ENCODE peak calls at places on chromosomes 13 and 19, in five cellular contexts. One of them, this sample, is unnamed.

GRCh38 chr19:17575871-17576757 is 20.7 kb downstream of the COLGALT1 start:
- DNase-seq in T-helper 1 cell: no peak
- DNase-seq in suprapubic skin: no peak
- DNase-seq in fibroblast of villous mesenchyme: no peak
- DNase-seq in CD8-positive, alpha-beta memory T cell: no peak
- DNase-seq in this sample: no peak

GRCh38 chr13:97986841-97987240 is 33.4 kb downstream of the IPO5 start:
- DNase-seq in T-helper 1 cell: no peak
- DNase-seq in suprapubic skin: no peak
- DNase-seq in fibroblast of villous mesenchyme: no peak
- DNase-seq in CD8-positive, alpha-beta memory T cell: no peak
- DNase-seq in this sample: no peak

GRCh38 chr19:291561-292280 is 518 bp upstream of the PLPP2 start:
- DNase-seq in T-helper 1 cell: no peak
- DNase-seq in suprapubic skin: peak; percentile 70
- DNase-seq in fibroblast of villous mesenchyme: no peak
- DNase-seq in CD8-positive, alpha-beta memory T cell: no peak
- DNase-seq in this sample: no peak

GRCh38 chr13:101520672-101521071 is 68.2 kb downstream of the ITGBL1 start:
- DNase-seq in T-helper 1 cell: no peak
- DNase-seq in suprapubic skin: no peak
- DNase-seq in fibroblast of villous mesenchyme: peak; percentile 67
- DNase-seq in CD8-positive, alpha-beta memory T cell: peak; percentile 27
- DNase-seq in this sample: peak; percentile 78

GRCh38 chr13:50810998-50811397 is 32.5 kb downstream of the DLEU7 start:
- DNase-seq in T-helper 1 cell: no peak
- DNase-seq in suprapubic skin: no peak
- DNase-seq in fibroblast of villous mesenchyme: no peak
- DNase-seq in CD8-positive, alpha-beta memory T cell: no peak
- DNase-seq in this sample: no peak

GRCh38 chr13:32883501-32883900 is 132.7 kb upstream of the KL start:
- DNase-seq in T-helper 1 cell: no peak
- DNase-seq in suprapubic skin: no peak
- DNase-seq in fibroblast of villous mesenchyme: peak; percentile 34
- DNase-seq in CD8-positive, alpha-beta memory T cell: no peak
- DNase-seq in this sample: no peak

GRCh38 chr13:102873653-102874052 is 27.8 kb downstream of the ERCC5 start:
- DNase-seq in T-helper 1 cell: no peak
- DNase-seq in suprapubic skin: no peak
- DNase-seq in fibroblast of villous mesenchyme: peak; percentile 24
- DNase-seq in CD8-positive, alpha-beta memory T cell: no peak
- DNase-seq in this sample: peak; percentile 83

GRCh38 chr19:30062331-30063183 is 120.5 kb downstream of the URI1 start:
- DNase-seq in T-helper 1 cell: no peak
- DNase-seq in suprapubic skin: peak; percentile 63
- DNase-seq in fibroblast of villous mesenchyme: no peak
- DNase-seq in CD8-positive, alpha-beta memory T cell: no peak
- DNase-seq in this sample: no peak

GRCh38 chr13:100789968-100790367 is 115.4 kb upstream of the TMTC4 start:
- DNase-seq in T-helper 1 cell: no peak
- DNase-seq in suprapubic skin: no peak
- DNase-seq in fibroblast of villous mesenchyme: no peak
- DNase-seq in CD8-positive, alpha-beta memory T cell: no peak
- DNase-seq in this sample: no peak

GRCh38 chr19:48681127-48681470 is 8.3 kb upstream of the NTN5 start:
- DNase-seq in T-helper 1 cell: no peak
- DNase-seq in suprapubic skin: no peak
- DNase-seq in fibroblast of villous mesenchyme: peak; percentile 95
- DNase-seq in CD8-positive, alpha-beta memory T cell: no peak
- DNase-seq in this sample: peak; percentile 97

GRCh38 chr19:38661996-38662395 is 14.5 kb downstream of the ACTN4 start:
- DNase-seq in T-helper 1 cell: no peak
- DNase-seq in suprapubic skin: no peak
- DNase-seq in fibroblast of villous mesenchyme: no peak
- DNase-seq in CD8-positive, alpha-beta memory T cell: no peak
- DNase-seq in this sample: no peak

GRCh38 chr13:78806457-78806856 is 147.5 kb upstream of the OBI1 start:
- DNase-seq in T-helper 1 cell: no peak
- DNase-seq in suprapubic skin: no peak
- DNase-seq in fibroblast of villous mesenchyme: no peak
- DNase-seq in CD8-positive, alpha-beta memory T cell: no peak
- DNase-seq in this sample: no peak

GRCh38 chr19:55487884-55488687 is at the start of gene SSC5D:
- DNase-seq in T-helper 1 cell: no peak
- DNase-seq in suprapubic skin: peak; percentile 81
- DNase-seq in fibroblast of villous mesenchyme: no peak
- DNase-seq in CD8-positive, alpha-beta memory T cell: no peak
- DNase-seq in this sample: peak; percentile 24

GRCh38 chr13:71320452-71320851 is 546.6 kb downstream of the DACH1 start:
- DNase-seq in T-helper 1 cell: no peak
- DNase-seq in suprapubic skin: no peak
- DNase-seq in fibroblast of villous mesenchyme: peak; percentile 39
- DNase-seq in CD8-positive, alpha-beta memory T cell: no peak
- DNase-seq in this sample: peak; percentile 26

GRCh38 chr13:48066310-48066989 is 28.5 kb downstream of the MED4 start:
- DNase-seq in T-helper 1 cell: no peak
- DNase-seq in suprapubic skin: no peak
- DNase-seq in fibroblast of villous mesenchyme: peak; percentile 28
- DNase-seq in CD8-positive, alpha-beta memory T cell: no peak
- DNase-seq in this sample: peak; percentile 10

This sample was measured in amniotic epithelial cell.